ENCODE peak calls at places on chromosomes 6 and 20, in seven cellular contexts. G, D, H, L, T, X and N are unnamed samples.

GRCh38 chr6:155549928-155550327 is 94.3 kb upstream of the NOX3 start:
- DNase-seq in G (no peak), D (no peak), H (no peak), L (no peak), T (no peak), X (no peak), N (no peak)

GRCh38 chr6:89050155-89050554 is 30.4 kb upstream of the PNRC1 start:
- DNase-seq in G (no peak), D (peak; percentile 71), H (peak; percentile 75), L (no peak), T (peak; percentile 93), X (no peak), N (no peak)

GRCh38 chr20:39563406-39563805 is 601.3 kb downstream of the DHX35 start:
- DNase-seq in G (no peak), D (no peak), H (no peak), L (no peak), T (no peak), X (no peak), N (no peak)

GRCh38 chr6:163554663-163555062 is 140.1 kb downstream of the QKI start:
- DNase-seq in G (no peak), D (peak; percentile 70), H (peak; percentile 52), L (peak; percentile 40), T (peak; percentile 60), X (peak; percentile 75), N (peak; percentile 48)

GRCh38 chr6:111987295-111987694 is 66.6 kb upstream of the CCN6 start:
- DNase-seq in G (no peak), D (no peak), H (peak; percentile 95), L (no peak), T (no peak), X (no peak), N (no peak)

GRCh38 chr6:56088641-56089040 is 158.7 kb downstream of the COL21A1 start:
- DNase-seq in G (no peak), D (no peak), H (no peak), L (no peak), T (no peak), X (no peak), N (no peak)

GRCh38 chr6:23503173-23503572 is 622.8 kb upstream of the NRSN1 start:
- DNase-seq in G (no peak), D (no peak), H (no peak), L (no peak), T (no peak), X (no peak), N (no peak)

GRCh38 chr6:141359953-141360352 is 772.8 kb upstream of the GJE1 start:
- DNase-seq in G (no peak), D (no peak), H (no peak), L (no peak), T (peak; percentile 83), X (no peak), N (no peak)

GRCh38 chr20:32482251-32483220 is 102.6 kb downstream of the NOL4L start:
- DNase-seq in G (peak; percentile 48), D (no peak), H (peak; percentile 30), L (peak; percentile 41), T (peak; percentile 38), X (peak; percentile 62), N (peak; percentile 37)
- TF ChIP-seq CTCF in G (no peak), D (no peak), H (no peak), L (no peak), T (no peak), X (no peak), N (no peak)

GRCh38 chr6:97586344-97586743 is 303.3 kb upstream of the MMS22L start:
- DNase-seq in G (no peak), D (no peak), H (peak; percentile 50), L (no peak), T (no peak), X (no peak), N (no peak)
- TF ChIP-seq CTCF in G (peak; percentile 15), D (no peak), H (peak; percentile 48), L (no peak), T (no peak), X (no peak), N (no peak)

DNA sequence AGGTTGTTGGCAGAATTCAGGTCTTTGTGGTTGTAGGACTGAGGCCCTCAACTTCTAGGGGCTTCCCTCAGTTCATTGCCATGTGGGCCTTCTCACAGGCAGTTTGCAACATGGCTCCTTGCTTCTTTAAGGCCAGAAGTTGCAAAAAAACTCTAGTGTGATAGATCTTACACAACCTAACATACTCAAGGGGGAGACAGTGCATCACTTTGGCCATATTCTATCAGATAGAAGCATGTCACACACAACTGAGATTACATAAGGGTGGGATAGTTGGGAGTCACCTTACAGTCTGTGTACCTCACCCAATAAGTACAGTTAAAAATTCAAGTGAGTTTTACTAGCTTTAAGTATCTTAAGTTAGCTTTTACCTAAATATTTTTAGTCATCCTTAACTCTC is 1.6 kb downstream of the SIRPD start:
- DNase-seq in G (no peak), D (no peak), H (no peak), L (no peak), T (no peak), X (no peak), N (no peak)
- TF ChIP-seq CTCF in G (no peak), D (no peak), H (no peak), L (no peak), T (no peak), X (no peak), N (no peak)

DNA sequence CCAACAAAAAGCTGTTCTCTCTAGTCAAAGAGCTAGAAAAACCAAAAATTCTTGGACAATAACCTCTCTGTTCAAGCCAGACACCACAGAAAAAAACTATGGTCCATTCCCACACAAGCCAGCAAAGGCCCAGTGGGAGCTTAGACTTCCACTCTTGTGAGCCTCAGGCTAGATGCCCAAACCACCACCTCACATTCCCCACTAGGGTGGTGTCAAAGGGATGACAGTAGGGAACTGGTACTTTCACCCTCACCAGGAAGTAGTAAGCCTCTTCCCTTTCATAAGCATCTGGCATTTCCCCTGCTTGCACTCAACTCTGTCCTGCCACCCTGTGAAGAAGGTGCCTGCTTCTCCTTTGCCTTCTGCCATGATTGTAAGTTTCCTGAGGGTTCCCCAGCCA is 58.4 kb upstream of the RNF217 start:
- DNase-seq in G (no peak), D (no peak), H (peak; percentile 9), L (no peak), T (no peak), X (no peak), N (no peak)
- TF ChIP-seq CTCF in G (no peak), D (no peak), H (no peak), L (no peak), T (no peak), X (no peak), N (no peak)

GRCh38 chr6:42525132-42525531 is 38.7 kb upstream of the UBR2 start:
- DNase-seq in G (no peak), D (no peak), H (no peak), L (no peak), T (no peak), X (no peak), N (no peak)
- TF ChIP-seq CTCF in G (no peak), D (no peak), H (no peak), L (no peak), T (no peak), X (no peak), N (no peak)

GRCh38 chr6:5214570-5215052 is 46.1 kb downstream of the LYRM4 start:
- DNase-seq in G (no peak), D (peak; percentile 71), H (peak; percentile 73), L (no peak), T (peak; percentile 94), X (peak; percentile 82), N (no peak)
- TF ChIP-seq CTCF in G (peak; percentile 61), D (peak; percentile 57), H (peak; percentile 89), L (no peak), T (peak; percentile 85), X (peak; percentile 94), N (no peak)

DNA sequence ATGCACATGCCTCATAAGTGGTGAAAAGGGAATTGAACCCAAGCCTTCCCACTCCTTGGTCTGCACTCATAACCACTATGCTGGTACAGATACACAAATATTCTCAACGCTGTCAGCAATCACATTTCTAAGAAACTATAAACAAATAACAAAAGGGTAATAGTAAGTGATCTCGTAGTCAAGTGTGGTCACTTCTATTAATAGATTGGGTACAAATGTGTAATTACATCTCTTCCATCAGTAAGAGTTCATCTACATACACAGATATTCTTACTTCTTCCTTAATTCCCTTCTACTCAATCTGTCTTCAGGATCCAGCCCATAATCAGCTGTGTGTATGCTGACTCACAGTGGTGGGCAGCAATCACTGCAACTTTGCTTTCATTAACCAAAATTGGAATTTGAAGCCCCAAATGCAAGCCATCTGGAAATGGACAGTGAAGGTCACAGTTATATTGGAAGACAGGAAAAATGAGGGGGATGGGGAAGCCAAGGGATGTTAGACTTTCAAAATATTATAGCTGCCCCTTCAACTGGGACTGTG is 6.7 kb downstream of the PRSS35 start:
- DNase-seq in G (no peak), D (no peak), H (no peak), L (no peak), T (peak; percentile 42), X (no peak), N (no peak)
- TF ChIP-seq CTCF in G (no peak), D (no peak), H (no peak), L (no peak), T (peak; percentile 50), X (no peak), N (no peak)

DNA sequence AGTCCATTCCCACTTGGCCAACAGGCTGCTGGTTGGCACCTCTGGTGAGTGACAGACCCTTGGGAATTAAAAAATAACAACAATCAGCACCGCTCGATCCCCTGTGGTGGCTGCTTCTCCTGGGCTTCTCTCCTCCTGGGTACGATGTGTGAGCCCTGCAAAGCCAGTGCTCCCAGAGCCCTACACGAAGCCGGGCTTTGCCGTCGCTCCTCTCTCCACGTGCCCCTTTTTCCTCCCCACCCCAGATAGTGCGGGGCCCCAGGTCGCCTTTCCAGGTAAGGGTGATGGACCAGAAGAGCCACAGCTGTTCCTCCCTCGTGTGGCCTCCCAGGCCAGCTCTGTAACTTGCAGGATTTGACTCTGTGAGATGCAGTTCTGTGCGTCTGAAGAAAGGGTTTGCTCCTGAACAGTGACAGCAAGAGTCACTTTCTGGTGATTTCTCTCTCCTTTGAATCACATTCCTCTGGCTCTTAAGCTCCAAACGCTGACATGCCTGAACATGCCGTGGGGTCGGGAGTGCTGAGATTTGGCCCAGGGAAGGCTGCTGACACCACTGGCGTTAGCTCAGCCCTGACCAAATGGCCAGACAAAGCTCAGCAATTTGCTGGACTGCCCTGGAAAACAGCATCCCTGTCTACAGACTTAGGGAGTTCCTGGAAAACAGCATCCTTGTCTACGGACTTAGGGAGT is 59.2 kb downstream of the DLL1 start:
- DNase-seq in G (no peak), D (no peak), H (peak; percentile 43), L (no peak), T (peak; percentile 20), X (no peak), N (no peak)
- TF ChIP-seq CTCF in G (no peak), D (no peak), H (no peak), L (no peak), T (no peak), X (no peak), N (no peak)

GRCh38 chr20:43571310-43571709 is 12.5 kb downstream of the SGK2 start:
- DNase-seq in G (no peak), D (no peak), H (no peak), L (no peak), T (no peak), X (no peak), N (no peak)
- TF ChIP-seq CTCF in G (no peak), D (no peak), H (no peak), L (no peak), T (no peak), X (no peak), N (no peak)

GRCh38 chr6:54244430-54244829 is 63.8 kb upstream of the TINAG start:
- DNase-seq in G (no peak), D (no peak), H (peak; percentile 48), L (no peak), T (peak; percentile 44), X (no peak), N (no peak)
- TF ChIP-seq CTCF in G (peak; percentile 60), D (no peak), H (peak; percentile 61), L (no peak), T (peak; percentile 60), X (no peak), N (no peak)